ENCODE peak calls at places on chromosomes 11 and 22, in five cellular contexts. One of them, this sample, is unnamed. For H4K20me1, the result is how much of the 10 kb centered on the place peaks cover.

GRCh38 chr22:36977401-36977861 is 41.8 kb downstream of the TST start:
- DNase-seq in H9: peak
- DNase-seq in hepatocyte: peak
- DNase-seq in SK-N-SH: peak
- DNase-seq in PC-3: peak
- DNase-seq in this sample: peak

GRCh38 chr11:12770966-12771597 is 96.9 kb downstream of the TEAD1 start:
- DNase-seq in H9: no peak
- DNase-seq in hepatocyte: no peak
- DNase-seq in SK-N-SH: no peak
- DNase-seq in PC-3: no peak
- DNase-seq in this sample: no peak

GRCh38 chr22:26903030-26903856 is 245.9 kb downstream of the MIAT start:
- DNase-seq in H9: peak
- DNase-seq in hepatocyte: peak
- DNase-seq in SK-N-SH: no peak
- DNase-seq in PC-3: no peak
- DNase-seq in this sample: no peak

GRCh38 chr11:31607914-31608313 is 98.3 kb downstream of the ELP4 start:
- DNase-seq in H9: no peak
- DNase-seq in hepatocyte: no peak
- DNase-seq in SK-N-SH: no peak
- DNase-seq in PC-3: no peak
- DNase-seq in this sample: no peak

GRCh38 chr11:119356349-119357031 is 10.0 kb upstream of the MFRP start:
- DNase-seq in H9: peak
- DNase-seq in hepatocyte: peak
- DNase-seq in SK-N-SH: peak
- DNase-seq in PC-3: peak
- DNase-seq in this sample: peak

GRCh38 chr11:77871855-77872254 is 50.9 kb downstream of the AAMDC start:
- DNase-seq in H9: no peak
- DNase-seq in hepatocyte: no peak
- DNase-seq in SK-N-SH: no peak
- DNase-seq in PC-3: peak
- DNase-seq in this sample: no peak

GRCh38 chr11:107713009-107713408 is 1.2 kb upstream of the SLN start:
- DNase-seq in H9: no peak
- DNase-seq in hepatocyte: no peak
- DNase-seq in SK-N-SH: no peak
- DNase-seq in PC-3: no peak
- DNase-seq in this sample: no peak

GRCh38 chr11:46966773-46967172 is 30.2 kb downstream of the CSTPP1 start:
- DNase-seq in H9: no peak
- DNase-seq in hepatocyte: no peak
- DNase-seq in SK-N-SH: no peak
- DNase-seq in PC-3: no peak
- DNase-seq in this sample: no peak

GRCh38 chr11:12100886-12101285 is 9.5 kb upstream of the MICAL2 start:
- DNase-seq in H9: no peak
- DNase-seq in hepatocyte: no peak
- DNase-seq in SK-N-SH: no peak
- DNase-seq in PC-3: no peak
- DNase-seq in this sample: no peak

GRCh38 chr11:61572913-61573312 is 8.0 kb downstream of the SYT7 start:
- DNase-seq in H9: no peak
- DNase-seq in hepatocyte: no peak
- DNase-seq in SK-N-SH: peak
- DNase-seq in PC-3: no peak
- DNase-seq in this sample: no peak

GRCh38 chr22:49233507-49234100 is 594.1 kb downstream of the BRD1 start:
- DNase-seq in H9: peak
- DNase-seq in hepatocyte: no peak
- DNase-seq in SK-N-SH: no peak
- DNase-seq in PC-3: no peak
- DNase-seq in this sample: no peak

GRCh38 chr11:65576867-65577755 is 1.3 kb downstream of the EHBP1L1 start:
- DNase-seq in H9: no peak
- DNase-seq in hepatocyte: peak
- DNase-seq in SK-N-SH: no peak
- DNase-seq in PC-3: peak
- DNase-seq in this sample: peak
- H4K20me1 ChIP-seq in H9: under half
- H4K20me1 ChIP-seq in hepatocyte: under half
- H4K20me1 ChIP-seq in SK-N-SH: under half
- H4K20me1 ChIP-seq in PC-3: under half
- H4K20me1 ChIP-seq in this sample: under half

GRCh38 chr11:59205664-59206063 is 7.1 kb downstream of the MPEG1 start:
- DNase-seq in H9: no peak
- DNase-seq in hepatocyte: no peak
- DNase-seq in SK-N-SH: no peak
- DNase-seq in PC-3: no peak
- DNase-seq in this sample: no peak

GRCh38 chr11:59206635-59207034 is 6.1 kb downstream of the MPEG1 start:
- DNase-seq in H9: peak
- DNase-seq in hepatocyte: peak
- DNase-seq in SK-N-SH: peak
- DNase-seq in PC-3: peak
- DNase-seq in this sample: peak

GRCh38 chr11:59212222-59212621 is 505 bp downstream of the MPEG1 start:
- DNase-seq in H9: no peak
- DNase-seq in hepatocyte: no peak
- DNase-seq in SK-N-SH: no peak
- DNase-seq in PC-3: no peak
- DNase-seq in this sample: no peak

GRCh38 chr11:59207988-59208432 is 4.7 kb downstream of the MPEG1 start:
- DNase-seq in H9: no peak
- DNase-seq in hepatocyte: peak
- DNase-seq in SK-N-SH: peak
- DNase-seq in PC-3: peak
- DNase-seq in this sample: peak

GRCh38 chr11:59208956-59209355 is 3.8 kb downstream of the MPEG1 start:
- DNase-seq in H9: no peak
- DNase-seq in hepatocyte: no peak
- DNase-seq in SK-N-SH: no peak
- DNase-seq in PC-3: no peak
- DNase-seq in this sample: no peak
- H4K20me1 ChIP-seq in H9: under half
- H4K20me1 ChIP-seq in hepatocyte: under half
- H4K20me1 ChIP-seq in SK-N-SH: under half
- H4K20me1 ChIP-seq in PC-3: under half
- H4K20me1 ChIP-seq in this sample: under half

DNA sequence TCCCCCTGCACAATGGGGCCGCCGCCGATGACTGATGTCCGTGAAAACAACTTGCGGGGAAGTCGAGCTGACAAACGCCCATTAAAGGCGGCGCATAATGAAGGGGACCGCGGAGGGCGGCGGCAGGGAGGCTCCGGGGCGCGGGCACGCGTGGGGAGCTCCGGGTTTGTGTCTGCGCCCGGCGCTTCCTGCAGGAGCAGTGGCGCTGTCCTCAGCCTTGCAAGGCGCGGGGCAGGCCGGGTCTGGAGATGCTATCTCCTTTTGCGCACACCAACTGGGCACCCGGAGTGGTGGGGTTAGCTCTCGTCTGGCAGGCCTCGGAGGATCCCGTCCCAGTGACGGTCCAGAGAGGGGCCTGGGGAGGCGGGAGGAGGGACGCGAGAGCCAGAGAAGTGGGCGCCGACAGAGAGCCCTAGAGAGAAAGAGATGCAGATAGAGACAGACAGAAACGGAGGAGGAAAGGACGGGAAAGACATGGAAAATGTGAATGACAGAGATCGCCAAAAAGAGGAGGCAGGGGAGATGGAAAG is 390 bp upstream of the FGF3 start:
- DNase-seq in H9: peak
- DNase-seq in hepatocyte: no peak
- DNase-seq in SK-N-SH: peak
- DNase-seq in PC-3: no peak
- DNase-seq in this sample: no peak
- H4K20me1 ChIP-seq in H9: under half
- H4K20me1 ChIP-seq in hepatocyte: under half
- H4K20me1 ChIP-seq in SK-N-SH: under half
- H4K20me1 ChIP-seq in PC-3: under half
- H4K20me1 ChIP-seq in this sample: under half

GRCh38 chr11:587978-588380 is 11.7 kb downstream of the PHRF1 start:
- DNase-seq in H9: no peak
- DNase-seq in hepatocyte: peak
- DNase-seq in SK-N-SH: no peak
- DNase-seq in PC-3: no peak
- DNase-seq in this sample: no peak
- H4K20me1 ChIP-seq in H9: under half
- H4K20me1 ChIP-seq in hepatocyte: under half
- H4K20me1 ChIP-seq in SK-N-SH: half or more
- H4K20me1 ChIP-seq in PC-3: under half
- H4K20me1 ChIP-seq in this sample: under half

This sample was measured in endothelial cell of umbilical vein.